ENCODE peak calls at places on chromosomes 1 and 21, in six cellular contexts. A, N, O, L, P and E are unnamed samples.
A peak's percentile ranks its signal among the peaks of the same experiment; 100 is the strongest.

GRCh38 chr1:191714810-191715209 is 443.5 kb upstream of the RGS18 start:
- DNase-seq in A (no peak), N (no peak), O (no peak), L (no peak), P (no peak), E (no peak)

GRCh38 chr1:198794498-198794897 is 155.7 kb downstream of the PTPRC start:
- DNase-seq in A (peak; percentile 26), N (no peak), O (no peak), L (peak; percentile 54), P (no peak), E (no peak)

GRCh38 chr1:204523605-204524215 is 7.5 kb downstream of the MDM4 start:
- DNase-seq in A (no peak), N (no peak), O (no peak), L (peak; percentile 10), P (no peak), E (no peak)

GRCh38 chr1:115400426-115400825 is 62.4 kb upstream of the NGF start:
- DNase-seq in A (no peak), N (no peak), O (no peak), L (no peak), P (no peak), E (no peak)

GRCh38 chr1:43274125-43274803 is 4.5 kb downstream of the TMEM125 start:
- DNase-seq in A (peak; percentile 38), N (peak; percentile 18), O (peak; percentile 33), L (peak; percentile 36), P (peak; percentile 28), E (no peak)

GRCh38 chr1:180863158-180863775 is 49.4 kb upstream of the KIAA1614 start:
- DNase-seq in A (peak; percentile 58), N (no peak), O (peak; percentile 65), L (peak; percentile 50), P (no peak), E (no peak)

GRCh38 chr1:200925821-200926220 is 31.1 kb downstream of the INAVA start:
- DNase-seq in A (peak; percentile 8), N (no peak), O (no peak), L (peak; percentile 53), P (no peak), E (no peak)

GRCh38 chr1:92850019-92850418 is 18.2 kb downstream of the RPL5 start:
- DNase-seq in A (no peak), N (no peak), O (no peak), L (no peak), P (no peak), E (no peak)

GRCh38 chr1:207833956-207834660 is 76.8 kb downstream of the CD34 start:
- DNase-seq in A (no peak), N (no peak), O (no peak), L (no peak), P (no peak), E (no peak)

GRCh38 chr1:20100632-20101355 is 18.5 kb downstream of the PLA2G2D start:
- DNase-seq in A (peak; percentile 54), N (peak; percentile 80), O (peak; percentile 86), L (peak; percentile 64), P (peak; percentile 61), E (no peak)

GRCh38 chr1:21269461-21270085 is 20.7 kb downstream of the ECE1 start:
- DNase-seq in A (no peak), N (no peak), O (no peak), L (no peak), P (peak; percentile 83), E (no peak)

GRCh38 chr1:7526867-7527732 is 244.0 kb upstream of the VAMP3 start:
- DNase-seq in A (peak; percentile 28), N (no peak), O (no peak), L (peak; percentile 72), P (no peak), E (no peak)

GRCh38 chr1:185534806-185535205 is 199.4 kb upstream of the HMCN1 start:
- DNase-seq in A (no peak), N (no peak), O (no peak), L (no peak), P (no peak), E (no peak)

GRCh38 chr1:100184536-100184935 is 6.5 kb upstream of the LRRC39 start:
- DNase-seq in A (no peak), N (no peak), O (no peak), L (no peak), P (no peak), E (no peak)

GRCh38 chr1:246117066-246117791 is 389.9 kb downstream of the SMYD3 start:
- DNase-seq in A (peak; percentile 56), N (peak; percentile 52), O (peak; percentile 72), L (peak; percentile 50), P (peak; percentile 36), E (no peak)

GRCh38 chr1:54404939-54405880 is 984 bp downstream of the SSBP3 start:
- DNase-seq in A (no peak), N (peak; percentile 41), O (peak; percentile 69), L (peak; percentile 15), P (peak; percentile 62), E (no peak)

GRCh38 chr1:220325306-220325995 is 53.2 kb upstream of the RAB3GAP2 start:
- DNase-seq in A (no peak), N (no peak), O (no peak), L (no peak), P (no peak), E (no peak)

GRCh38 chr1:225750420-225750819 is 27.2 kb upstream of the SRP9 start:
- DNase-seq in A (no peak), N (no peak), O (no peak), L (no peak), P (no peak), E (no peak)

GRCh38 chr1:51955797-51956527 is 34.5 kb downstream of the RAB3B start:
- DNase-seq in A (no peak), N (no peak), O (peak; percentile 11), L (no peak), P (no peak), E (no peak)

GRCh38 chr1:231924183-231924582 is 297.6 kb downstream of the DISC1 start:
- DNase-seq in A (no peak), N (no peak), O (no peak), L (peak; percentile 25), P (no peak), E (no peak)

GRCh38 chr1:155179107-155180031 is 5.7 kb downstream of the TRIM46 start:
- DNase-seq in A (no peak), N (no peak), O (no peak), L (no peak), P (no peak), E (no peak)

GRCh38 chr1:44810101-44810761 is 1.9 kb downstream of the BTBD19 start:
- DNase-seq in A (peak; percentile 46), N (no peak), O (no peak), L (peak; percentile 38), P (peak; percentile 81), E (no peak)

GRCh38 chr1:180920702-180921101 is 8.0 kb downstream of the KIAA1614 start:
- DNase-seq in A (no peak), N (no peak), O (peak; percentile 46), L (no peak), P (no peak), E (no peak)

GRCh38 chr1:15028117-15028516 is 125.4 kb upstream of the TMEM51 start:
- DNase-seq in A (peak; percentile 96), N (no peak), O (no peak), L (peak; percentile 98), P (peak; percentile 63), E (peak; percentile 97)

GRCh38 chr1:22919341-22920025 is 53.2 kb downstream of the LACTBL1 start:
- DNase-seq in A (peak; percentile 42), N (no peak), O (no peak), L (peak; percentile 61), P (no peak), E (peak; percentile 3)

GRCh38 chr21:42545745-42546144 is 32.1 kb downstream of the SLC37A1 start:
- DNase-seq in A (no peak), N (no peak), O (no peak), L (no peak), P (no peak), E (no peak)

GRCh38 chr1:158527190-158527815 is 26.9 kb downstream of the OR6Y1 start:
- DNase-seq in A (peak; percentile 50), N (peak; percentile 5), O (peak; percentile 75), L (peak; percentile 17), P (no peak), E (peak; percentile 10)

GRCh38 chr1:155893389-155894142 is 17.6 kb downstream of the RIT1 start:
- DNase-seq in A (peak; percentile 88), N (no peak), O (no peak), L (peak; percentile 87), P (peak; percentile 30), E (no peak)

GRCh38 chr21:17045214-17045835 is 467.5 kb upstream of the CXADR start:
- DNase-seq in A (peak; percentile 24), N (no peak), O (peak; percentile 38), L (peak; percentile 27), P (no peak), E (no peak)

GRCh38 chr21:36048357-36048756 is 12.0 kb downstream of the SETD4 start:
- DNase-seq in A (no peak), N (no peak), O (no peak), L (no peak), P (no peak), E (no peak)

GRCh38 chr1:40017951-40018575 is 22.5 kb upstream of the CAP1 start:
- DNase-seq in A (no peak), N (no peak), O (peak; percentile 57), L (no peak), P (no peak), E (no peak)
- TF ChIP-seq CTCF in A (no peak), N (no peak), O (peak; percentile 20), L (no peak), P (no peak), E (peak; percentile 23)

DNA sequence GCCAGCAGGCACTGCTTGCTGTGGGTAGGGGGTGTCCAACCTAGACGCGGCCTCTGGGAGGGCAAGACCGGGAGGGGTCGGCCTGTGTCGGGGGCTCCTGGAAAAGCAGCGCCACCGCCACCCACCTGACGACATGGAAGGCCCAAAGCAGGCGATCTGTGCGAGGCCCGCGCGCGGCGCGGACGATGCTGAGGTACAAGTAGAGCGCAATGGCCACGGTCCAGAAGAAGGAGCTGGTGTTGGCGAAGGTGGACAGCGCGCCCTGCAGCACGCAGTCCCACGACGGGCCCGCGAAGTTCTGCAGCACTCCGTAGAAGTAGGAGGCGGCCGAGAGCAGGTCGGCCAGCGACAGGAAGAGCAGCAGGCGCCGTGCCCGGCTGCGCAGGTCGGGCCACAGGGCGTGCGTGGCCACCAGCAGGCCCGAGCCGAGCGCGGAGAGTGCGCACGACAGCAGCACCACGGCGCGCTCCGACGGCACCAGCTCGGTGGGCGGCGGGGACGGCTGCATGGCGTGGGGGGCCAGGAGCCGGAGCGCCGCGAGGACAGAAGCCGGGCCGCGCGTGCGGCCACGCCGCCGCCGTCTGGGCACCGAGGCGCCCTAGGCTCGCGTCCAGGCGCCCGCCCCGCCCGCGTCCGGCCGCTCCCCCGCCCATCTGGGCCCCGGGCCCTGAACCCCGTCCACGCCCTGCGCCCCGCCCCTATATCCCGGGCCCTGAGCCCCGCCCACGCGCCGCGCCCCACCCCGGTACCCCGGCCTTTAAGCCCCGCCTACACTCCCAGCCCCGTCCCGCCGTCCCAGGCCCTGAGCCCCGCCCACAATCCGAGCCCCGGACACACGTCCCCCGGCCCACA is at the start of gene GPR157:
- DNase-seq in A (peak; percentile 74), N (peak; percentile 99), O (peak; percentile 89), L (peak; percentile 66), P (peak; percentile 93), E (no peak)
- TF ChIP-seq CTCF in A (peak; percentile 1), N (peak; percentile 15), O (no peak), L (no peak), P (no peak), E (peak; percentile 2)

GRCh38 chr1:241611063-241611462 is 29.1 kb downstream of the CHML start:
- DNase-seq in A (peak; percentile 70), N (peak; percentile 36), O (peak; percentile 73), L (peak; percentile 61), P (peak; percentile 18), E (no peak)
- TF ChIP-seq CTCF in A (peak; percentile 72), N (peak; percentile 25), O (peak; percentile 81), L (peak; percentile 49), P (peak; percentile 71), E (peak; percentile 65)

GRCh38 chr1:109923131-109923945 is 12.7 kb downstream of the CSF1 start:
- DNase-seq in A (no peak), N (peak; percentile 59), O (peak; percentile 83), L (no peak), P (no peak), E (no peak)
- TF ChIP-seq CTCF in A (peak; percentile 35), N (peak; percentile 35), O (peak; percentile 76), L (peak; percentile 11), P (peak; percentile 37), E (peak; percentile 67)